ENCODE peak calls at places on chromosomes 13 and 19, in six cellular contexts. G, C, S, Q, D and T are unnamed samples.

GRCh38 chr13:36639610-36640009 is 34.2 kb upstream of the SERTM1 start:
- DNase-seq in G (no peak), C (no peak), S (no peak), Q (no peak), D (no peak), T (no peak)

GRCh38 chr19:31980851-31981250 is 364.6 kb upstream of the ZNF507 start:
- DNase-seq in G (no peak), C (no peak), S (no peak), Q (no peak), D (no peak), T (no peak)

GRCh38 chr13:23510979-23511735 is 59.1 kb upstream of the TNFRSF19 start:
- DNase-seq in G (peak), C (no peak), S (no peak), Q (no peak), D (no peak), T (peak)

GRCh38 chr19:41755328-41755913 is at the start of gene CEACAM6:
- DNase-seq in G (no peak), C (peak), S (no peak), Q (no peak), D (no peak), T (no peak)

GRCh38 chr19:50158577-50158976 is 4.5 kb downstream of the IZUMO2 start:
- DNase-seq in G (no peak), C (no peak), S (no peak), Q (no peak), D (no peak), T (no peak)

GRCh38 chr19:42567567-42567966 is 27.2 kb downstream of the CEACAM8 start:
- DNase-seq in G (no peak), C (no peak), S (no peak), Q (no peak), D (no peak), T (no peak)

GRCh38 chr19:18282021-18282787 is 782 bp upstream of the JUND start:
- DNase-seq in G (no peak), C (no peak), S (no peak), Q (no peak), D (no peak), T (no peak)

GRCh38 chr13:99275093-99275469 is 16.9 kb upstream of the GPR18 start:
- DNase-seq in G (peak), C (no peak), S (no peak), Q (no peak), D (no peak), T (peak)

GRCh38 chr19:19748249-19748938 is 15.5 kb upstream of the ZNF14 start:
- DNase-seq in G (no peak), C (no peak), S (no peak), Q (no peak), D (no peak), T (no peak)

GRCh38 chr13:25778302-25778701 is 273.5 kb downstream of the SHISA2 start:
- DNase-seq in G (no peak), C (no peak), S (no peak), Q (no peak), D (no peak), T (no peak)

GRCh38 chr19:23787106-23787505 is 28.4 kb upstream of the ZNF681 start:
- DNase-seq in G (peak), C (no peak), S (no peak), Q (no peak), D (peak), T (peak)

GRCh38 chr13:97468331-97468730 is 34.4 kb downstream of the RAP2A start:
- DNase-seq in G (peak), C (no peak), S (no peak), Q (no peak), D (no peak), T (peak)

GRCh38 chr13:69020120-69020519 is 1087.5 kb upstream of the ATXN8OS start:
- DNase-seq in G (no peak), C (no peak), S (no peak), Q (no peak), D (no peak), T (no peak)
- H3K14ac ChIP-seq in G (no peak), C (no peak), S (no peak), Q (no peak), D (no peak), T (no peak)

DNA sequence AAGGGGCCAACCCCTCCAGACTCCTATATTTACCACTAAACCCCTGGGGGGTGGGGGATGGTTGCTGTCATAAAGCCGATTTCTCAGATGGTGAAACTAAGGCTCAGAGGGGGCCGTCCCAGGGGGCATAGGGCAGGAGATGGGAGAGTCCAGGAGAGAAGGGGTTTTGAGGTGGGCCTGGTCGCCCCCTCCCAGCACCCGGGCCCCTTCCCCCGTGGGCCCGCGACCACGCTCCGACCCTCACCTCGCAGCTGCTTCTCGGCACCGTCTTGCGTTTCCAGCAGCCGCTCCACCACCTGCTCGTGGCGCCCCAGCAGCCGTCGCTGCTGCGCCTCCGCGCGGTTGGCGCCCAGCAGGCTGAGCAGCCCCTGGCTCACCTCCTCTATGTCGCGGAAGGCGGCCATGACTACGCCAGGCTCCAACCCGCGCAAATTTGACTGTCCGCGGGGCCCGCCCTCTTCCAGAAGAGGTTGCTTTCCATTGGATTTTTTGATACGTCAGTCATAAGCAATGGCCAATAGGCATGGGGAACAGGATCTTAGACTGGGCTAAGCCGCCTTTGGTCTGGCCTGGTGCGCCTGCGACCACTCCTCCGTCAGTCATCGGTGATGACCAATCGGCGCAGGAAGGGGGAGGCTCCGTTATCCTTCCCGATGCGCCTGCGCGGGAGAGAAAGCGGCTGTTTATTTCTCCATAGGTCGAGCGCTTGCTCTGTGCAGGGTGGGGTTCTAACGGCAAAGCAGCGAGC is at the start of gene SPC24:
- DNase-seq in G (peak), C (peak), S (peak), Q (peak), D (peak), T (peak)
- H4K8ac ChIP-seq in G (peak), C (no peak), S (peak), Q (peak), D (peak), T (peak)

GRCh38 chr13:106101201-106101600 is 434.3 kb downstream of the EFNB2 start:
- DNase-seq in G (no peak), C (no peak), S (no peak), Q (no peak), D (no peak), T (no peak)
- H2BK5ac ChIP-seq in G (no peak), C (no peak), S (no peak), Q (peak), D (no peak), T (no peak)

GRCh38 chr13:33869005-33869404 is 51.1 kb downstream of the RFC3 start:
- DNase-seq in G (no peak), C (no peak), S (no peak), Q (no peak), D (no peak), T (no peak)
- H3K14ac ChIP-seq in G (no peak), C (no peak), S (no peak), Q (no peak), D (no peak), T (no peak)

GRCh38 chr19:4991538-4991937 is 22.6 kb downstream of the KDM4B start:
- DNase-seq in G (no peak), C (no peak), S (no peak), Q (no peak), D (peak), T (no peak)
- H4K8ac ChIP-seq in G (no peak), C (no peak), S (no peak), Q (no peak), D (peak), T (no peak)

GRCh38 chr19:47110521-47111080 is 3.0 kb downstream of the ZC3H4 start:
- DNase-seq in G (no peak), C (no peak), S (no peak), Q (no peak), D (no peak), T (no peak)
- H2BK5ac ChIP-seq in G (peak), C (no peak), S (peak), Q (peak), D (peak), T (no peak)

DNA sequence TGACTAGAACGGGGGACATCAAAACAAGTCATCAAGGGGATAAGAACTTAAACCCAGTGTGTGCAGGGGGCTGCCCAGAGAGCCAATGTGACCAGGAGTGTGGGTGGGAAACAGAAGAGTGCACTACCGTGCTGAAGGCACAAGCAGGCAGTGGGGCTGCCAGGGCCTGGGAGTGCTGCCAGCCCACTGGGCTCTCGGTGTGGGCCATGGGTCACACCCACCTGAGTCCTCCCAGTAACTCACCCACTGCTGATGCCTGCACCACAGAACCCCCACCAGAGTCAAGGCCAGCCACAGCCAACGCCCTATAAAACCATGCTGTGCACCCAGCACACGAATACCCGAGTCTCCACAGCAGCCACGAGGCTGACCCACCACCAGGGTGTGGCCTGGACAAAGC is 8.5 kb downstream of the MED26 start:
- DNase-seq in G (no peak), C (no peak), S (no peak), Q (no peak), D (no peak), T (no peak)
- H3K14ac ChIP-seq in G (no peak), C (no peak), S (no peak), Q (no peak), D (no peak), T (no peak)

DNA sequence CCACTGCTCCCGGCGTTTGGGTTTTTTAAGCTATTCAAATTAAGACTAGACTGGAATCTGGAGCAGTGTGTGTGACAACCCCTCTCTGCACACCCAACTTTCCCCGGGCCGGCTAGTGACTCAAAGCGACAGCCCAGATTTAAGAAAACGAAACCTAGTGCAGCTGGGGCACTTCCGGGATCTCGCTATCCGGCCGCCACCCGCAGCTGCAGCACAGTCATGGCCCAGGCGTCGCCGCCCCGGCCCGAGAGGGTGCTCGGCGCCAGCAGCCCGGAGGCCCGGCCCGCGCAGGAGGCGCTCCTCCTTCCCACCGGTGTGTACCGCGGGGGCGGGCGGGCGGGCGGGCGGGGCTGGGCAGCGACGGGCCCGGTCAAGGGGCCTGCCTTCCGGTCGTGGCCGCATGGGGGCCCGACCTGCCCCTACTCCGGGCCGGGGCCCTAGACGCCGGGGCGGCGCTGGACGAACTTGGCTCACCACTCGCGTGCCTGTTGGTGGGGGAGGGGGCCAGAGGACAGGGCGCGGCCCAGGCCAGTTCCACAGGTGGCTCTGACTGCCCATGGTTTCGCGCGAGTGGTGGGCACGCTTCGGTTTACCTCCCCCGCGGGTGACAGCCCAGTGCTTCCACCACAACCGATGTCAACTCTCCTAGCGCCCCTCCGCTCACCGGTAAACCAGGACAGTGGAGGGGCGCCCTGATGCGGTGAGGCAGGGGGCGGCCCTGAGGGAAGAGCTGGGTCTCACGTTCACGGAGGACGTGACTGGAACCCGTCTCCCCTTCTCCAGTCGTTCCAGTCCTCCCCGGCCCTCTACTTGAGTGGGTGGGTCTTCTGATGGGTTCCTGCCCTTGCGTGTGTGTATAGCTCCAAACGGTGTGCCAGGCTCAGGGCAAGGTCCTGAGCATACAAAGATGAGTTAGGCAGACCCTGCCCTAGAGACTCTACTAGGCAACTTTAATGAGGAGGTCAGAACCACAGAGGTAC is at the start of gene PHF11:
- DNase-seq in G (peak), C (peak), S (peak), Q (peak), D (peak), T (peak)
- H4K8ac ChIP-seq in G (peak), C (no peak), S (no peak), Q (peak), D (peak), T (peak)

GRCh38 chr19:13163609-13164364 is 13.6 kb downstream of the IER2 start:
- DNase-seq in G (peak), C (peak), S (peak), Q (peak), D (peak), T (peak)
- H2BK5ac ChIP-seq in G (peak), C (no peak), S (peak), Q (peak), D (peak), T (peak)